ENCODE peak calls at places on chromosomes 5 and 9, in four cellular contexts. One of them, this sample, is unnamed.

GRCh38 chr5:61599370-61600140 is 267.5 kb downstream of the ZSWIM6 start:
- DNase-seq in A549: peak
- DNase-seq in sigmoid colon: no peak
- DNase-seq in lower leg skin: no peak
- DNase-seq in this sample: no peak

GRCh38 chr5:133285583-133286021 is 233.8 kb downstream of the HSPA4 start:
- DNase-seq in lower leg skin: peak
- DNase-seq in A549: peak
- DNase-seq in sigmoid colon: no peak
- DNase-seq in this sample: peak

GRCh38 chr5:28017178-28017577 is 978.8 kb upstream of the CDH9 start:
- DNase-seq in lower leg skin: no peak
- DNase-seq in sigmoid colon: no peak
- DNase-seq in A549: no peak
- DNase-seq in this sample: no peak

GRCh38 chr5:166493627-166494026 is 1797.8 kb upstream of the WWC1 start:
- DNase-seq in A549: no peak
- DNase-seq in sigmoid colon: no peak
- DNase-seq in lower leg skin: no peak
- DNase-seq in this sample: no peak

GRCh38 chr5:101663543-101663942 is 632.5 kb downstream of the SLCO4C1 start:
- DNase-seq in sigmoid colon: no peak
- DNase-seq in lower leg skin: no peak
- DNase-seq in A549: peak
- DNase-seq in this sample: no peak

GRCh38 chr9:123953601-123954011 is 23.7 kb upstream of the DENND1A start:
- DNase-seq in sigmoid colon: no peak
- DNase-seq in A549: no peak
- DNase-seq in lower leg skin: no peak
- DNase-seq in this sample: no peak

GRCh38 chr9:124657526-124657925 is 113.6 kb downstream of the NR6A1 start:
- DNase-seq in sigmoid colon: no peak
- DNase-seq in lower leg skin: no peak
- DNase-seq in A549: no peak
- DNase-seq in this sample: no peak

GRCh38 chr5:153777681-153778080 is 261.0 kb downstream of the FAM114A2 start:
- DNase-seq in lower leg skin: no peak
- DNase-seq in sigmoid colon: no peak
- DNase-seq in A549: no peak
- DNase-seq in this sample: no peak

GRCh38 chr9:87586731-87587355 is 89.2 kb downstream of the DAPK1 start:
- DNase-seq in sigmoid colon: no peak
- DNase-seq in A549: no peak
- DNase-seq in lower leg skin: no peak
- DNase-seq in this sample: no peak

GRCh38 chr9:18896531-18897179 is 136.4 kb downstream of the SAXO1 start:
- DNase-seq in lower leg skin: no peak
- DNase-seq in sigmoid colon: no peak
- DNase-seq in A549: no peak
- DNase-seq in this sample: no peak

GRCh38 chr5:145925803-145926202 is 10.6 kb upstream of the SH3RF2 start:
- DNase-seq in A549: no peak
- DNase-seq in lower leg skin: no peak
- DNase-seq in sigmoid colon: no peak
- DNase-seq in this sample: no peak

GRCh38 chr9:84917366-84918063 is 248.0 kb downstream of the NTRK2 start:
- DNase-seq in A549: no peak
- DNase-seq in sigmoid colon: no peak
- DNase-seq in lower leg skin: peak
- DNase-seq in this sample: no peak

GRCh38 chr5:16713386-16713928 is 96.7 kb upstream of the RETREG1 start:
- DNase-seq in sigmoid colon: no peak
- DNase-seq in lower leg skin: no peak
- DNase-seq in A549: no peak
- DNase-seq in this sample: no peak

GRCh38 chr5:80656425-80656824 is 1.6 kb upstream of the DHFR start:
- DNase-seq in sigmoid colon: no peak
- DNase-seq in A549: peak
- DNase-seq in lower leg skin: no peak
- DNase-seq in this sample: no peak

GRCh38 chr9:96395964-96396363 is 12.5 kb upstream of the SLC35D2 start:
- DNase-seq in sigmoid colon: no peak
- DNase-seq in A549: no peak
- DNase-seq in lower leg skin: no peak
- DNase-seq in this sample: no peak

GRCh38 chr5:92309336-92309991 is 926.3 kb upstream of the ARRDC3 start:
- DNase-seq in A549: peak
- DNase-seq in lower leg skin: no peak
- DNase-seq in sigmoid colon: no peak
- DNase-seq in this sample: no peak

GRCh38 chr5:174707671-174708070 is 16.7 kb upstream of the MSX2 start:
- DNase-seq in lower leg skin: no peak
- DNase-seq in A549: no peak
- DNase-seq in sigmoid colon: peak
- DNase-seq in this sample: no peak

GRCh38 chr5:160274483-160274931 is 37.9 kb downstream of the CCNJL start:
- DNase-seq in sigmoid colon: no peak
- DNase-seq in lower leg skin: no peak
- DNase-seq in A549: no peak
- DNase-seq in this sample: no peak

GRCh38 chr5:137186759-137187461 is 312.2 kb downstream of the SPOCK1 start:
- DNase-seq in sigmoid colon: peak
- DNase-seq in lower leg skin: peak
- DNase-seq in A549: no peak
- DNase-seq in this sample: no peak

GRCh38 chr5:59893436-59894227 is at the start of gene PDE4D:
- DNase-seq in sigmoid colon: peak
- DNase-seq in A549: peak
- DNase-seq in lower leg skin: peak
- DNase-seq in this sample: peak

GRCh38 chr5:144697847-144698262 is 527.2 kb downstream of the KCTD16 start:
- DNase-seq in sigmoid colon: no peak
- DNase-seq in lower leg skin: no peak
- DNase-seq in A549: peak
- DNase-seq in this sample: peak

GRCh38 chr5:73232266-73233041 is 59.5 kb downstream of the TMEM174 start:
- DNase-seq in A549: no peak
- DNase-seq in lower leg skin: no peak
- DNase-seq in sigmoid colon: no peak
- DNase-seq in this sample: no peak

GRCh38 chr9:7119612-7120011 is 361.8 kb downstream of the KDM4C start:
- DNase-seq in lower leg skin: no peak
- DNase-seq in A549: no peak
- DNase-seq in sigmoid colon: no peak
- DNase-seq in this sample: no peak

GRCh38 chr9:7123743-7124142 is 366.0 kb downstream of the KDM4C start:
- DNase-seq in lower leg skin: no peak
- DNase-seq in A549: no peak
- DNase-seq in sigmoid colon: no peak
- DNase-seq in this sample: no peak

GRCh38 chr9:7118653-7119052 is 360.9 kb downstream of the KDM4C start:
- DNase-seq in sigmoid colon: no peak
- DNase-seq in lower leg skin: no peak
- DNase-seq in A549: peak
- DNase-seq in this sample: no peak

GRCh38 chr9:7121055-7121454 is 363.3 kb downstream of the KDM4C start:
- DNase-seq in sigmoid colon: no peak
- DNase-seq in lower leg skin: no peak
- DNase-seq in A549: no peak
- DNase-seq in this sample: no peak

DNA sequence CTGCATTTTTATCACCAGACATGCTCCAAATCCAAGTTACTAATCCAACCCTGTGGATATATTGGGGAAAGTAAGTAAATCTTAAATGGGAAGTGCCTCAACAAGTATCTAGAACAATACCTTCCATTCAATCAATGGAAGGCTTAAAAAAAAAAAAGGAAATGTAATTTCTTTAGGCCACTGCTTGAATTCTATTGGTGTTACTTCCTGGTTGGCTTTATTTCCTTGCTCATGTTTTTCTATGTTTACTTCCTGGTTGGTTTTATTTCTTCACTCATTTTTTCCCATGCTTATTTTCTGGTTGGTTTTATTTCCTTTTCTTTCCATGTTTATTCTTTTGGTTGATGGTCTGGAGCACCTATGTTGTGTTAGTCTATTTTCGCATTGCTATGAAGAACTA is 363.9 kb downstream of the KDM4C start:
- DNase-seq in sigmoid colon: no peak
- DNase-seq in lower leg skin: no peak
- DNase-seq in A549: no peak
- DNase-seq in this sample: no peak
- TF ChIP-seq POLR2A in sigmoid colon: no peak
- TF ChIP-seq POLR2A in lower leg skin: no peak
- TF ChIP-seq POLR2A in A549: no peak
- TF ChIP-seq POLR2A in this sample: no peak

DNA sequence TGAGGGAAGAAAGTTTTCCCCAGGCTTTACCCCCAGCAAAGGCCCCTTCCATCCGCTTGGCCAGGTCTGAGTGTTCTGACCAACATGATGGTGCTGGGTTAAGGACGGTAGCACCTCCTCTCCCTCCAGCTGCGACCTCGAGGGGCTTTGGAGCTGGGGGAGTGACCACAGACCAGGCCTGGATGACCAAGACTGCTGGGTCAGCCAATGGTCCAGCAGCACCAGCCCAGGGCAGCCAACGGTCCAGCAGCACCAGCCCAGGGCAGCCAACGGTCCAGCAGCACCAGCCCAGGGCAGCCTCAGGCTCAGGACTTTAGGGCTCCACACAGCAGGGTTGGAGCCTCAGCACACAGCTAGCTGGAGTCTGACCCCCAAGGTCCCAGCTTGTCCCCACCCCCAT is 57.2 kb upstream of the CNOT6 start:
- DNase-seq in A549: no peak
- DNase-seq in sigmoid colon: no peak
- DNase-seq in lower leg skin: no peak
- DNase-seq in this sample: no peak
- TF ChIP-seq POLR2A in A549: no peak
- TF ChIP-seq POLR2A in sigmoid colon: no peak
- TF ChIP-seq POLR2A in lower leg skin: no peak
- TF ChIP-seq POLR2A in this sample: no peak

DNA sequence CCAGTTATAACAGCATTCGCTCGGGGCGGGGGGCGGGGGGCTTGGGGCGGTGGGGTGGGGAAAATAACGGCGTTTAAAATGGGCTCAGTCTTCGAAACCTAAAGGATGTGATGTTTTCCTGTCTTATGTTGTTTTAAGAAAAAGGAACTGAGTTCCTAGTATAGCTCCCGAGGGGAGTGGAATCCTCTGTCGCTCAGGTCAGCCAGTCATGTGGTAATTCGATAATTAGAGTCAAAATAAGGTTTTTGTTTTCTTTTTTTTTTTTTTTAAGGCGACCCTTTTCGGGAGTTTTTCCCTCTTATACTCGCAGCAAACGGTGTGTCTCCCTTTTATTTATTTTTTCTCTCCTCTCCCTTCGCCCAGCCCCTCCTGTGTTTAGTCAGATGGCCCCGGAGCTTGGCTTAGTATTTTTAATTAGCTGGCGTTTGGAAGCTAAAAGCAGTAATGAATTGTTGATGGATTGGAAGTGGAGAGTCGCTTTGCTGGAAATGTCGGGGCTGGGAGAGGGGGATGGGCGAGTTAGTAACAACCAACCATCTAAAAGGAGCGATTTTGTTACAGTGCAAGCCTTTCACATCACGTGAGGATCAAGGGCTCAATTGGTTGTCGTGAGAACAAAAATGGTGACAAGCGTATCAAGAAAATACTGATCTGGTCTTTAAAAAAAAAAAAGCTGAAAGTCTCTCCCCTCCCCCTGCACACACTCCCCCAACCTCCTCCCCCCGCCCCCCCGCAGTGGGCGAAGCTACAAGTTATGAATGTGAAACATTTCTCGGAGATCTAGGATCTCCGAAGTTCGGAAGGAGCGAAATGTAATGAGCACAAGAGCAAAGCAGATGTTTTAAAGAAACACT is 704 bp upstream of the ZNF608 start:
- DNase-seq in lower leg skin: peak
- DNase-seq in A549: peak
- DNase-seq in sigmoid colon: peak
- DNase-seq in this sample: no peak
- TF ChIP-seq POLR2A in lower leg skin: no peak
- TF ChIP-seq POLR2A in A549: no peak
- TF ChIP-seq POLR2A in sigmoid colon: no peak
- TF ChIP-seq POLR2A in this sample: no peak

DNA sequence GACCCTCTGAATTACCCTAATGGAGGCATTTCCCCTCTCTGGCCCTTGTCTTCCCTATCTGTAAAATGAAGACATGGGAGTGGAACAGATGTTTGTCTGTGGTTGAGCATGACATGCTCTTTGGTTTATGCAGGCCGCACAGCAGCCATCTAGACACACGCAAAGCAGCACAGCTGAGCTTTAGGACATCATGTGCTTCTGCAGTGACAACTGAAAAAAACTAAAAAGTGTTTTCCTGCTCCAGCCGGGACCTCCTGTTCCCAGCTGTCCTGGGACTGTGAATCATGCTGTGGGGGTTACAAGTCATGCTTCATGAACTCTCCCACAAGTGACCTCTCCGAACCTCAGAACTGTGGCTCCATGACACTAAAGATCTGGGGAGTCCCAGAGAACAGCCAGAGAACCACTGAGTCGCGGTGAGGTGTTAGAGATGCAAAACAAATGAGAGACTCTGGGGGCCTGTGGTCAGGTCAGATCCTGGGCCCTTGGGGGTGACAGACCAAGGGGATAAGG is 1.7 kb downstream of the SMIM3 start:
- DNase-seq in A549: no peak
- DNase-seq in lower leg skin: no peak
- DNase-seq in sigmoid colon: peak
- DNase-seq in this sample: no peak
- TF ChIP-seq POLR2A in A549: no peak
- TF ChIP-seq POLR2A in lower leg skin: no peak
- TF ChIP-seq POLR2A in sigmoid colon: no peak
- TF ChIP-seq POLR2A in this sample: no peak

This sample was measured in H54.